ENCODE peak calls at places on chromosomes 12 and 14, in four cellular contexts. One of them, this sample, is unnamed.

GRCh38 chr14:24849471-24849870 is 200.5 kb downstream of the STXBP6 start:
- DNase-seq in breast epithelium: no peak
- DNase-seq in T-helper 2 cell: no peak
- DNase-seq in erythroblast: no peak
- DNase-seq in this sample: no peak

GRCh38 chr14:95315579-95315978 is 4.1 kb downstream of the CLMN start:
- DNase-seq in T-helper 2 cell: no peak
- DNase-seq in breast epithelium: no peak
- DNase-seq in erythroblast: no peak
- DNase-seq in this sample: no peak

GRCh38 chr12:118334939-118335567 is 37.7 kb downstream of the TAOK3 start:
- DNase-seq in erythroblast: no peak
- DNase-seq in breast epithelium: no peak
- DNase-seq in T-helper 2 cell: no peak
- DNase-seq in this sample: no peak

GRCh38 chr12:23349550-23349949 is 599.9 kb downstream of the SOX5 start:
- DNase-seq in breast epithelium: no peak
- DNase-seq in T-helper 2 cell: no peak
- DNase-seq in erythroblast: no peak
- DNase-seq in this sample: no peak

GRCh38 chr12:4960030-4960429 is 50.3 kb downstream of the KCNA1 start:
- DNase-seq in breast epithelium: no peak
- DNase-seq in T-helper 2 cell: no peak
- DNase-seq in erythroblast: no peak
- DNase-seq in this sample: no peak

GRCh38 chr12:4562034-4562657 is at the start of gene DYRK4:
- DNase-seq in erythroblast: peak; percentile 77
- DNase-seq in breast epithelium: peak; percentile 58
- DNase-seq in T-helper 2 cell: no peak
- DNase-seq in this sample: peak; percentile 44

GRCh38 chr14:29240046-29240445 is 473.5 kb downstream of the FOXG1 start:
- DNase-seq in T-helper 2 cell: no peak
- DNase-seq in breast epithelium: no peak
- DNase-seq in erythroblast: no peak
- DNase-seq in this sample: no peak

GRCh38 chr12:24948452-24948815 is 467 bp downstream of the BCAT1 start:
- DNase-seq in erythroblast: peak; percentile 65
- DNase-seq in breast epithelium: no peak
- DNase-seq in T-helper 2 cell: peak; percentile 40
- DNase-seq in this sample: no peak

GRCh38 chr12:2384029-2384386 is 331.2 kb downstream of the CACNA1C start:
- DNase-seq in breast epithelium: no peak
- DNase-seq in T-helper 2 cell: no peak
- DNase-seq in erythroblast: no peak
- DNase-seq in this sample: no peak

GRCh38 chr12:132872975-132873421 is 14.4 kb downstream of the CHFR start:
- DNase-seq in T-helper 2 cell: peak; percentile 64
- DNase-seq in breast epithelium: no peak
- DNase-seq in erythroblast: no peak
- DNase-seq in this sample: no peak

GRCh38 chr12:43216490-43216889 is 335.5 kb downstream of the ADAMTS20 start:
- DNase-seq in T-helper 2 cell: no peak
- DNase-seq in erythroblast: no peak
- DNase-seq in breast epithelium: no peak
- DNase-seq in this sample: no peak

GRCh38 chr12:77124767-77125166 is 59.4 kb upstream of the E2F7 start:
- DNase-seq in T-helper 2 cell: no peak
- DNase-seq in erythroblast: no peak
- DNase-seq in breast epithelium: no peak
- DNase-seq in this sample: no peak

GRCh38 chr12:108697905-108698304 is 33.4 kb downstream of the CORO1C start:
- DNase-seq in T-helper 2 cell: no peak
- DNase-seq in erythroblast: no peak
- DNase-seq in breast epithelium: no peak
- DNase-seq in this sample: no peak

GRCh38 chr14:89214221-89214965 is 202.6 kb downstream of the FOXN3 start:
- DNase-seq in T-helper 2 cell: no peak
- DNase-seq in erythroblast: peak; percentile 9
- DNase-seq in breast epithelium: peak; percentile 92
- DNase-seq in this sample: peak; percentile 25

GRCh38 chr12:6791931-6792520 is 2.7 kb downstream of the CD4 start:
- DNase-seq in erythroblast: no peak
- DNase-seq in breast epithelium: no peak
- DNase-seq in T-helper 2 cell: peak; percentile 25
- DNase-seq in this sample: no peak

GRCh38 chr14:94364964-94365363 is 23.4 kb downstream of the SERPINA1 start:
- DNase-seq in erythroblast: no peak
- DNase-seq in T-helper 2 cell: no peak
- DNase-seq in breast epithelium: no peak
- DNase-seq in this sample: no peak

GRCh38 chr12:57822392-57823130 is 4.0 kb upstream of the AVIL start:
- DNase-seq in T-helper 2 cell: no peak
- DNase-seq in erythroblast: no peak
- DNase-seq in breast epithelium: no peak
- DNase-seq in this sample: no peak

GRCh38 chr12:113697646-113698504 is 226.2 kb upstream of the LHX5 start:
- DNase-seq in T-helper 2 cell: no peak
- DNase-seq in breast epithelium: no peak
- DNase-seq in erythroblast: no peak
- DNase-seq in this sample: no peak

GRCh38 chr14:70947739-70948138 is 40.5 kb downstream of the PCNX1 start:
- DNase-seq in T-helper 2 cell: no peak
- DNase-seq in erythroblast: no peak
- DNase-seq in breast epithelium: no peak
- DNase-seq in this sample: no peak

GRCh38 chr12:94640134-94640928 is 10.0 kb downstream of the TMCC3 start:
- DNase-seq in T-helper 2 cell: peak; percentile 88
- DNase-seq in breast epithelium: no peak
- DNase-seq in erythroblast: no peak
- DNase-seq in this sample: no peak

GRCh38 chr12:123253606-123254459 is 17.8 kb downstream of the CDK2AP1 start:
- DNase-seq in breast epithelium: no peak
- DNase-seq in T-helper 2 cell: no peak
- DNase-seq in erythroblast: no peak
- DNase-seq in this sample: peak; percentile 78

This sample was measured in nucleus accumbens.